ENCODE peak calls at places on chromosomes 13 and 19, in eight cellular contexts. H, M, R, A, E, L, I and V are unnamed samples.

GRCh38 chr13:98842074-98842473 is 89.6 kb upstream of the SLC15A1 start:
- DNase-seq in I (no peak), H (no peak), M (no peak), A (no peak), R (no peak), L (no peak), E (no peak), V (no peak)

GRCh38 chr13:31044658-31045620 is 112.5 kb downstream of the TEX26 start:
- DNase-seq in M (no peak), H (no peak), E (no peak), A (peak), L (no peak), I (no peak), R (no peak), V (no peak)

GRCh38 chr13:33882804-33883203 is 64.9 kb downstream of the RFC3 start:
- DNase-seq in I (no peak), H (no peak), L (no peak), M (no peak), R (no peak), A (no peak), E (no peak), V (no peak)

GRCh38 chr19:28443361-28443760 is 769.6 kb downstream of the UQCRFS1 start:
- DNase-seq in L (peak), A (peak), E (no peak), R (no peak), M (no peak), I (no peak), H (no peak), V (no peak)

GRCh38 chr19:11338569-11339253 is 746 bp downstream of the RAB3D start:
- DNase-seq in H (no peak), E (no peak), A (no peak), I (no peak), L (no peak), M (no peak), R (no peak), V (no peak)

GRCh38 chr13:106911020-106911419 is 343.1 kb upstream of the ARGLU1 start:
- DNase-seq in E (no peak), L (no peak), M (no peak), A (no peak), H (no peak), I (no peak), R (no peak), V (no peak)

GRCh38 chr19:24000656-24001055 is 86.0 kb downstream of the ZNF726 start:
- DNase-seq in R (no peak), I (no peak), A (no peak), E (no peak), L (no peak), H (no peak), M (no peak), V (no peak)

GRCh38 chr13:28854657-28855056 is 34.5 kb downstream of the MTUS2 start:
- DNase-seq in I (no peak), A (no peak), M (no peak), E (no peak), L (peak), H (no peak), R (no peak), V (no peak)

GRCh38 chr13:34217343-34218094 is 399.6 kb downstream of the RFC3 start:
- DNase-seq in L (no peak), R (no peak), H (no peak), I (no peak), E (no peak), A (no peak), M (no peak), V (no peak)

GRCh38 chr13:113582841-113583631 is 1.5 kb upstream of the TFDP1 start:
- DNase-seq in M (no peak), E (no peak), I (no peak), R (peak), L (no peak), H (no peak), A (peak), V (no peak)

GRCh38 chr19:18496167-18496979 is 25.5 kb downstream of the ELL start:
- DNase-seq in A (peak), M (peak), L (no peak), E (no peak), H (no peak), R (peak), I (no peak), V (peak)

GRCh38 chr13:20258208-20258962 is 26.3 kb upstream of the GJB6 start:
- DNase-seq in E (no peak), L (no peak), A (no peak), H (no peak), I (no peak), M (no peak), R (no peak), V (no peak)

GRCh38 chr19:1312732-1313694 is 27.3 kb downstream of the EFNA2 start:
- DNase-seq in A (peak), E (peak), I (no peak), H (peak), L (no peak), R (no peak), M (peak), V (no peak)

GRCh38 chr13:44132710-44133109 is 240.9 kb upstream of the SERP2 start:
- DNase-seq in I (no peak), L (no peak), M (peak), H (no peak), R (no peak), A (peak), E (peak), V (no peak)

GRCh38 chr19:19224852-19225494 is 13.2 kb downstream of the NCAN start:
- DNase-seq in L (peak), M (peak), A (peak), R (peak), E (peak), H (no peak), I (no peak), V (peak)

GRCh38 chr13:36807616-36808015 is 11.4 kb upstream of the RFXAP start:
- DNase-seq in H (no peak), A (no peak), M (no peak), R (no peak), E (no peak), I (no peak), L (no peak), V (no peak)

GRCh38 chr13:23753523-23753922 is 135.7 kb downstream of the MIPEP start:
- DNase-seq in E (peak), H (no peak), R (no peak), A (peak), L (no peak), I (no peak), M (peak), V (no peak)

DNA sequence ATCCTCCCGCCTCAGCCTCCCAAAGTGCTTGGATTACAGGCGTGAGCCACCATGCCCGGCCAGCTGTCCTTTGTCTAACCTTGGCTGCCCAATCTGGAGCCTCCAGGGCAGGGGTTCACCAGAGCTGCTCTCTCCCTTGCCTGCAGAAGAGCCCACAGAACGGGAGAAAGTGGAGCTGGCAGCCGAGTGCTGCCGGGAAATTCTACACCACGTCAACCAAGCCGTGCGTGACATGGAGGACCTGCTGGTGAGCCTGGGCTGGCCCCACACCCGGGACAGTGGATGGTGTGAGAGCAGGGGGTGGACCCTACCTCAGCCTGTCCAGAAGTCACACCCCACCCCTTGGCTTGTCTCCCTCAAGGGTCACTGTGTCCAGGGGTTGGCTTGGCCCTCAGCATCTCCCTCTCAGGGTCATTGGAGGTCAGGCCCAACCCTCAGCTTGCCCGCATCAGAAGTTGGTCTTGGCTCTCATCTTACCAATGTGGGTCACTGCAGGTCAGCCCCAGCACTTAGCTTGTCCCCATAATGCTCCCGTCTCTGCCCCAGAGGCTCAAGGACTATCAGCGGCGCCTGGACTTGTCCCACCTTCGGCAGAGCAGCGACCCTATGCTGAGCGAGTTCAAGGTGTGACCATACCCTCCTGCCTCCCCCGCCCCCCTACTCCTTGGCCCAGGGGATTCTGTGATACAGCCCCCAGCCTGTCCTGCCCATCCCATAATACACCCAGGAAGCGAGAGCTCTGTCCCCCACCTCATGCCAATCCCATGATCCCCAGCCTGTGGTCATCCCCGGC is 20.4 kb downstream of the ARHGEF1 start:
- DNase-seq in A (no peak), R (no peak), E (no peak), H (no peak), I (no peak), L (peak), M (no peak), V (no peak)
- TF ChIP-seq CTCF in A (no peak), R (no peak), E (no peak), H (no peak), I (no peak), L (no peak), M (no peak), V (no peak)

GRCh38 chr19:5026706-5027273 is 57.9 kb downstream of the KDM4B start:
- DNase-seq in A (no peak), M (peak), E (peak), L (no peak), I (no peak), H (no peak), R (no peak), V (no peak)
- TF ChIP-seq CTCF in A (peak), M (no peak), E (no peak), L (no peak), I (no peak), H (no peak), R (no peak), V (no peak)

DNA sequence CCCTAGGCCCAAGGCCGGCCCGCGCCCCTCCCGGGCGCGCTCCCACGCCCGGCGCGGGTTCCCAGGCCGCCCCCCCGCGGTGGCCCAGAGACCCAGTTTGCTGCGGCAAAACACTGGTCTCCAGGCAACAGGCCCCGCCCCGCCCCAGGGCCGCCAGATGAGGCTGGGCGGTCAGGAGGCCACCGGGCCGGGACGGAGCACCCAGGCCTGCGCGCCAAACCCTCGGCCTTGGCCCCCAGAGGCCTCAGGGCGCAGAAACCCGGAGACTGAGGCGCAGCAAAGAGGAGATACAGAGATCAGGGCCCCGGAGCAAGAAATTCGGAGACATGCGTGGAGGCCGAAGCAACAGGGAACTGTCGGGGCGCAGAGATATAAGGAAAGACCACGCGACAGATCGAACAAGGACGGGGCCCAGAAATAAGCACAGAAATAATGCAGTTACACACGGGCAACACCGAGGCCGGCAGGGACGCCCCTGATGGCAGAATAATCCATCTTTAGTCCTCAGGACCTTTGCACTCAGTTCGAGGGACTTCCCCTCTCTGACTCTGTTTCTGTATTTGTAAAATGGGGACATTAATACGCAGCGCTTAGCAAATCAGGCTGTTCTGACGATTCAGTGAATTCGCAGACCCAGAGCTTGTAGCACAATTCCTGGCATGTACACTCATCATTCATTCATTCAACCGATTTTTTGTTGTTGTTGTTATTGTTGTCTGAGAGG is 20.8 kb upstream of the ERCC1 start:
- DNase-seq in H (peak), M (peak), R (peak), A (peak), E (peak), I (no peak), L (peak), V (peak)
- TF ChIP-seq CTCF in H (no peak), M (no peak), R (no peak), A (no peak), E (no peak), I (peak), L (no peak), V (peak)

GRCh38 chr13:74678308-74678958 is 544.2 kb upstream of the KLF12 start:
- DNase-seq in R (no peak), E (no peak), I (no peak), M (no peak), A (no peak), L (no peak), H (no peak), V (no peak)

GRCh38 chr13:74681891-74682290 is 547.7 kb upstream of the KLF12 start:
- DNase-seq in M (no peak), H (no peak), I (no peak), E (no peak), L (no peak), A (no peak), R (no peak), V (no peak)

GRCh38 chr13:74687452-74688180 is 553.4 kb upstream of the KLF12 start:
- DNase-seq in L (peak), I (no peak), H (no peak), R (no peak), A (no peak), E (no peak), M (no peak), V (no peak)

GRCh38 chr13:74683411-74683810 is 549.2 kb upstream of the KLF12 start:
- DNase-seq in E (no peak), I (no peak), H (no peak), L (no peak), R (no peak), A (no peak), M (peak), V (no peak)
- TF ChIP-seq CTCF in E (no peak), I (no peak), H (no peak), L (no peak), R (no peak), A (peak), M (peak), V (peak)

DNA sequence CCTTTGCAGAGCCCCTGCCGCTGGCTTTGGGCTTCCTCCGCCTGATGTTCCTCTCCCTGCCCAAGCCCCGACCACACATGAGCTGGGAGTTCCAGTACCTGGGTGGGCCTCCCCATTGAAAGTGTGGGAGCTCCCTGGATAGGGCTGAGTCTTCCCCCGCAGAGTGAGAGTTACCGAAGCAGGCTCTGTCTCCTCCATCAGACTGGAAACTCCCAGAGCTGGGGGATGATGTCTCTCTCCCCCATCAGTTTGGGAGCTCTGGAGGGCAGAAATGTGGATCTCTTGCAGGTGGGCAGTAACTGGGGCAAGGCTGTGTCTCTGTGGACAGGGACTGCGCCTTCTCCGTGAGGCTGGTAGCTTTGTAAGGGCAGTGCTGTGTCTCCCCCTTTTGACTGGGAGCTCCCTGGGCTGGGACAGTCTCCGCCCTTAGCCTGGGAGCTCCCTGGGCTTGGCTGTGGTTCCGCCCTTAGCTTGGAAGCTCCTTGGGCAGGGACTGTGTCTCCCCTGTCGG is 767 bp downstream of the DCAF15 start:
- DNase-seq in M (peak), A (peak), H (no peak), L (no peak), E (peak), R (peak), I (no peak), V (no peak)
- TF ChIP-seq CTCF in M (peak), A (peak), H (no peak), L (no peak), E (peak), R (no peak), I (no peak), V (no peak)

DNA sequence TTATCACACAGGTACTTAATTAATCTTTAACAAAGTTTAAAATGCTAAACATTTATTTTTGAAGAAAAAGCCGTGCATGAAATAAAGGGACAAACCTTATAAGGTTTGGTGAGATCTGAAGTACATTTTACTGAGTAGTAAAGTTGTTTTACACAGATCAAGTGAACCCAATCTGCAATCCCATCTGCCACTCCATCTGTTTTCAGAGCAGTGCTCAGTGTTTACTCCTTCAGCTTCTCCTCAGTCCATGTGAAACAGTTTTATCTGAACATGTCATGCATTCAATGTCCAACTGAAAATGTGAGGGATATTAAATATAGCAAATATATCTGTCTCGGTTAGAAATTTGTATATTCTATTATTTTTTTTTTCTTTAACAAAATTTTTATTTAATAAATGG is 166.8 kb downstream of the MAB21L1 start:
- DNase-seq in I (no peak), E (no peak), A (no peak), L (no peak), H (no peak), R (no peak), M (no peak), V (no peak)
- TF ChIP-seq CTCF in I (no peak), E (no peak), A (no peak), L (no peak), H (no peak), R (no peak), M (no peak), V (no peak)

GRCh38 chr19:6418562-6418932 is 6.1 kb downstream of the KHSRP start:
- DNase-seq in L (no peak), H (no peak), R (no peak), M (no peak), E (no peak), A (no peak), I (no peak), V (no peak)

GRCh38 chr19:6415592-6416190 is 8.9 kb downstream of the KHSRP start:
- DNase-seq in L (no peak), H (no peak), E (no peak), I (no peak), A (no peak), R (no peak), M (no peak), V (peak)

GRCh38 chr19:6414793-6415591 is 9.6 kb downstream of the KHSRP start:
- DNase-seq in H (no peak), M (no peak), A (no peak), R (no peak), L (no peak), I (no peak), E (no peak), V (peak)

GRCh38 chr19:6416658-6417405 is 7.8 kb downstream of the KHSRP start:
- DNase-seq in L (no peak), M (no peak), R (no peak), E (no peak), H (no peak), I (no peak), A (no peak), V (peak)

GRCh38 chr19:6417713-6418561 is 6.7 kb downstream of the KHSRP start:
- DNase-seq in H (no peak), L (peak), A (peak), R (no peak), E (peak), M (peak), I (no peak), V (no peak)
- TF ChIP-seq CTCF in H (no peak), L (peak), A (peak), R (no peak), E (peak), M (peak), I (peak), V (peak)

GRCh38 chr13:91249370-91249769 is 98.1 kb upstream of the MIR17HG start:
- DNase-seq in L (no peak), M (no peak), R (no peak), H (no peak), E (no peak), A (no peak), I (no peak), V (no peak)

GRCh38 chr13:91242652-91243051 is 104.8 kb upstream of the MIR17HG start:
- DNase-seq in M (peak), L (no peak), A (peak), R (no peak), I (no peak), E (peak), H (no peak), V (no peak)

GRCh38 chr13:91245283-91245682 is 102.2 kb upstream of the MIR17HG start:
- DNase-seq in I (no peak), H (no peak), R (no peak), M (no peak), E (no peak), A (no peak), L (no peak), V (no peak)

GRCh38 chr13:91248249-91248648 is 99.2 kb upstream of the MIR17HG start:
- DNase-seq in H (no peak), E (no peak), R (no peak), I (no peak), A (no peak), M (no peak), L (no peak), V (no peak)

GRCh38 chr13:91247768-91248167 is 99.7 kb upstream of the MIR17HG start:
- DNase-seq in M (peak), R (no peak), E (peak), L (no peak), I (no peak), H (no peak), A (peak), V (peak)
- TF ChIP-seq CTCF in M (peak), R (no peak), E (no peak), L (peak), I (peak), H (no peak), A (peak), V (peak)

GRCh38 chr13:25018729-25019115 is 77.2 kb upstream of the PABPC3 start:
- DNase-seq in H (no peak), L (peak), E (no peak), M (no peak), R (no peak), A (no peak), I (no peak), V (no peak)
- TF ChIP-seq CTCF in H (no peak), L (no peak), E (no peak), M (no peak), R (no peak), A (no peak), I (no peak), V (no peak)

GRCh38 chr13:47080616-47081015 is 183.8 kb upstream of the HTR2A start:
- DNase-seq in H (no peak), R (no peak), M (no peak), L (no peak), I (no peak), E (no peak), A (no peak), V (no peak)
- TF ChIP-seq CTCF in H (no peak), R (no peak), M (no peak), L (no peak), I (no peak), E (no peak), A (no peak), V (no peak)